ENCODE peak calls at places on chromosome 18, in eight cellular contexts. Z is Peyer's patch, Q is stomach, E is body of pancreas, H is uterus, W is ovary, A is H1, D is K562. I is an unnamed sample.

GRCh38 chr18:22985250-22985649 is 52.1 kb downstream of the RBBP8 start:
- DNase-seq in A (no peak), Q (no peak), E (no peak), W (no peak), H (no peak), D (no peak), Z (no peak), I (no peak)

GRCh38 chr18:46338761-46339160 is 234.6 kb downstream of the HAUS1 start:
- DNase-seq in W (no peak), A (no peak), E (no peak), H (no peak), D (no peak), Z (no peak), Q (no peak), I (no peak)

GRCh38 chr18:45951021-45951714 is 16.0 kb downstream of the EPG5 start:
- DNase-seq in A (no peak), H (no peak), W (no peak), D (no peak), E (no peak), Z (no peak), Q (no peak), I (no peak)

GRCh38 chr18:52722904-52723303 is 382.9 kb downstream of the DCC start:
- DNase-seq in D (no peak), H (no peak), Q (no peak), Z (no peak), E (no peak), W (no peak), A (no peak), I (no peak)

GRCh38 chr18:39685303-39685902 is 2119.8 kb upstream of the CELF4 start:
- DNase-seq in H (no peak), D (no peak), Q (no peak), E (no peak), Z (no peak), W (no peak), A (peak; percentile 58), I (no peak)

GRCh38 chr18:36633961-36634412 is 194.8 kb downstream of the TPGS2 start:
- DNase-seq in Q (no peak), H (no peak), W (no peak), D (no peak), Z (no peak), A (no peak), E (no peak), I (no peak)

GRCh38 chr18:34742761-34743366 is 32.8 kb downstream of the DTNA start:
- DNase-seq in W (no peak), A (no peak), Z (no peak), Q (no peak), H (no peak), D (no peak), E (no peak), I (no peak)

GRCh38 chr18:46677609-46678470 is 20.8 kb upstream of the LOXHD1 start:
- DNase-seq in W (no peak), D (no peak), H (no peak), Z (no peak), E (no peak), A (no peak), Q (no peak), I (no peak)

GRCh38 chr18:32542221-32542798 is 71.6 kb upstream of the GAREM1 start:
- DNase-seq in A (no peak), H (no peak), Q (no peak), E (no peak), Z (no peak), D (no peak), W (no peak), I (no peak)

GRCh38 chr18:22710628-22711380 is 222.3 kb upstream of the RBBP8 start:
- DNase-seq in D (no peak), Q (peak; percentile 35), W (peak; percentile 51), A (peak; percentile 49), E (peak; percentile 54), Z (peak; percentile 51), H (peak; percentile 63), I (no peak)

GRCh38 chr18:3251249-3251962 is 3.8 kb downstream of the MYL12A start:
- DNase-seq in E (no peak), Z (no peak), W (no peak), D (no peak), Q (no peak), A (no peak), H (no peak), I (no peak)

GRCh38 chr18:3251963-3252277 is 4.3 kb downstream of the MYL12A start:
- DNase-seq in H (no peak), Z (no peak), Q (no peak), E (no peak), W (no peak), D (no peak), A (no peak), I (no peak)

GRCh38 chr18:3248062-3248669 is 565 bp downstream of the MYL12A start:
- DNase-seq in Z (no peak), E (no peak), Q (no peak), H (peak; percentile 51), W (no peak), A (no peak), D (no peak), I (no peak)

GRCh38 chr18:3248670-3249359 is 1.2 kb downstream of the MYL12A start:
- DNase-seq in E (peak; percentile 51), D (no peak), W (no peak), A (no peak), Z (peak; percentile 73), Q (no peak), H (no peak), I (no peak)

DNA sequence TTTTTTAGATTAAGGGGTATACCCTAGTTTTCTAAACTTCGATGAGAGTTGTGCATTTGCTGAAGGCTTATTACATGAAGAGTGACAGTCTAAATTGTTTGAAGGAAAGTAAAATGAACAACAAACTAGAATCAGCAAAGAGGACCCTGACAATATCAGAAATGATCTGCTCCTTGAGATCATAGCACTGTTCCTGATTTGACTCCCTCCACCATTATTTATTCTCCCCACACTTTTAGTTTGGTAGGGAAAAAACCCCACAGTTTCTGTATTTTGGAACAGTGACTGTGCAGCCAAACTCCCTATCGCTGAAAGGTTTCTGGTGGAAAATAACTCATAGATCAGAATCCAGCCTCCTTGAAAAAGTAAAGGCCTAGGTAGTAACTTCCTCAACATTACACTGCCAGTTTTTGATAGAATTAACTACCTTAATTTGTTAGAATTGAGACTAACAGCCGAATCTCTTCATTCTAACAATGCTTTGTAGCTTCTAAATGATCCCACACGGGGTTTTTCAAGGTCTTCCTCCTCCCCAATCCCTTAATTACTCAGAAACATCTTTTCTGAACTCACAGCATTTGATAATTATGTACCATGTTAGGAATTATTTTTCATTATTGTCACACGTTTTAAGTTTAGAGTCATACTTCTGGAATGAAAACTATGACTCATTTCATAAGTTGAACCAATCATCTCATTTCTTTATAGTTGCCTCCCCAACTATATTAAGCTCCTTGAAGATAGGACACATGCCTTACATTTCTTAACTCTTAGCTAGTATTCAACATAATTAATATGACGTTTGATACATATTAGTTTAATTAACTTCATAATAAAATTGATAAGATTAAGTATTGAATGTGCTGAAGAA is 2.9 kb downstream of the MYL12A start:
- DNase-seq in H (no peak), A (no peak), W (no peak), Z (no peak), E (no peak), D (peak; percentile 32), Q (no peak), I (no peak)
- TF ChIP-seq POLR2A in H (no peak), A (peak; percentile 71), W (no peak), Z (no peak), E (no peak), D (peak; percentile 77), Q (no peak), I (no peak)

GRCh38 chr18:70280007-70280925 is 8.6 kb upstream of the SOCS6 start:
- DNase-seq in W (no peak), A (no peak), Z (no peak), Q (peak; percentile 44), H (no peak), E (peak; percentile 51), D (no peak), I (no peak)
- H3K4me3 ChIP-seq in W (no peak overlapping the region), A (no peak overlapping the region), Z (no peak overlapping the region), Q (no peak overlapping the region), H (no peak overlapping the region), E (no peak overlapping the region), D (no peak overlapping the region), I (no peak overlapping the region)

GRCh38 chr18:44687421-44687820 is 6.7 kb downstream of the SETBP1 start:
- DNase-seq in H (no peak), W (no peak), Z (no peak), D (no peak), Q (no peak), E (no peak), A (no peak), I (no peak)
- H3K27me3 ChIP-seq in H (no peaks in the 10 kb centered on the region), W (no peaks in the 10 kb centered on the region), Z (no peaks in the 10 kb centered on the region), D (no peaks in the 10 kb centered on the region), Q (no peaks in the 10 kb centered on the region), E (no peaks in the 10 kb centered on the region), A (no peaks in the 10 kb centered on the region), I (no peaks in the 10 kb centered on the region)

DNA sequence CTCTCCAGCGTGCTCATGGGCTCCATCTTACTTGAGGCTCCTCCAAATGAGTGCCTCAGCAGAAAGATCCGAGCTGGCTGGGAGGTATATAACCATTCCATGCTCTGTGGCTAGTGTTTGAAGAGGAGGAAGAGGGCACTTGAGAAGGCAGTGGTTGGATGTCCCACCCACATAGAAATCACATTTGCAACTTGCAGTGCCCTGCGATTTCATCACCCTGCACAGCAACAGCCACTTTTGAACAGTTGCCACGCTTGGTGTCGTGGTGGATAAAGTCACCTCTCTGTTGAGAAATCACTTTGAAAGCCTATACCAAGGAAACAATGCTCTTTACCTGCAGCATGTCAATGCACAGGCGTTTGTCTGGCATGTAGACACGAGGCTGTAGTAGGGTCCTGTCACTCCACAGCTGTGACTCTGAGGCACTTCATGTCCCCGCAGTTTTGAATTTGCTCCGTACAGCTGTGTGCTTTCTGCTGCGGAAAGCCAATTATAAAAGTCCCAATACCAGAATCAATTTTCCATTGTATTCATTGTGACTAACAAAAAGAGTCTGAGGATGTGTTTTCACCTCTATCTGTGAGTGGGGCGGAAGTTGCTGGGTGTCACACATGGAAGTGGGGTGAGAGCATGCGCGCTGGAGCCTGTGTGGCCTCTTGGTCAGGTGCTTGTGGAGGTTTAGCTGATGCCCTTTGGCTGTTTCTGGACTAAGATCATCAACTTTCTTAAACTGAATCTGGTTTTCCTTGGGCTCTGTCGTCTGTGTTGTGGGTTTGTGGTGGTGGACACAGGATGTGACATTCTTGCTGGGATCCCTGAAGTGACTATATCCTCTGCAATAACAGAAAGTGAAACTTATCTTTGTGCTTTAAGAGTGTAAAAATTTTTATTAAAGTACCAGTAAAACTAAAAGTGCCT is 2.8 kb downstream of the CNDP2 start:
- DNase-seq in A (no peak), Z (peak; percentile 89), W (no peak), Q (peak; percentile 72), D (no peak), H (no peak), E (peak; percentile 70), I (peak; percentile 26)
- TF ChIP-seq POLR2A in A (no peak), Z (no peak), W (no peak), Q (no peak), D (no peak), H (no peak), E (no peak), I (no peak)